ENCODE peak calls at places on chromosomes 2 and 18, in nine cellular contexts. One of them, this sample, is unnamed.

GRCh38 chr2:108363900-108364225 is 13.9 kb upstream of the SULT1C4 start:
- DNase-seq in skeletal muscle cell: no peak
- DNase-seq in EH: peak
- DNase-seq in B cell: no peak
- DNase-seq in HS-27A: no peak
- DNase-seq in sciatic nerve: no peak
- DNase-seq in islet precursor cell: no peak
- DNase-seq in effector CD8-positive, alpha-beta T cell: no peak
- DNase-seq in activated CD4-positive, alpha-beta T cell treated with anti-CD3 and anti-CD28 coated beads, Interleukin-2, amount 50 U/mL, for 48 hours: no peak
- DNase-seq in this sample: no peak

GRCh38 chr2:37189452-37190153 is 1.1 kb upstream of the SULT6B1 start:
- DNase-seq in HS-27A: no peak
- DNase-seq in islet precursor cell: peak
- DNase-seq in EH: peak
- DNase-seq in skeletal muscle cell: peak
- DNase-seq in effector CD8-positive, alpha-beta T cell: no peak
- DNase-seq in activated CD4-positive, alpha-beta T cell treated with anti-CD3 and anti-CD28 coated beads, Interleukin-2, amount 50 U/mL, for 48 hours: no peak
- DNase-seq in sciatic nerve: no peak
- DNase-seq in B cell: no peak
- DNase-seq in this sample: no peak

GRCh38 chr2:17877811-17878221 is 651 bp upstream of the KCNS3 start:
- DNase-seq in B cell: no peak
- DNase-seq in islet precursor cell: no peak
- DNase-seq in activated CD4-positive, alpha-beta T cell treated with anti-CD3 and anti-CD28 coated beads, Interleukin-2, amount 50 U/mL, for 48 hours: no peak
- DNase-seq in EH: peak
- DNase-seq in HS-27A: no peak
- DNase-seq in skeletal muscle cell: no peak
- DNase-seq in effector CD8-positive, alpha-beta T cell: no peak
- DNase-seq in sciatic nerve: no peak
- DNase-seq in this sample: no peak

GRCh38 chr18:25349131-25349925 is 2.6 kb downstream of the ZNF521 start:
- DNase-seq in EH: peak
- DNase-seq in HS-27A: no peak
- DNase-seq in skeletal muscle cell: peak
- DNase-seq in activated CD4-positive, alpha-beta T cell treated with anti-CD3 and anti-CD28 coated beads, Interleukin-2, amount 50 U/mL, for 48 hours: no peak
- DNase-seq in islet precursor cell: peak
- DNase-seq in sciatic nerve: peak
- DNase-seq in B cell: no peak
- DNase-seq in effector CD8-positive, alpha-beta T cell: no peak
- DNase-seq in this sample: peak

GRCh38 chr2:202034249-202035088 is 814 bp downstream of the FZD7 start:
- DNase-seq in skeletal muscle cell: no peak
- DNase-seq in HS-27A: no peak
- DNase-seq in effector CD8-positive, alpha-beta T cell: no peak
- DNase-seq in B cell: no peak
- DNase-seq in islet precursor cell: peak
- DNase-seq in sciatic nerve: peak
- DNase-seq in EH: peak
- DNase-seq in activated CD4-positive, alpha-beta T cell treated with anti-CD3 and anti-CD28 coated beads, Interleukin-2, amount 50 U/mL, for 48 hours: peak
- DNase-seq in this sample: peak

GRCh38 chr2:3727397-3728045 is 24.1 kb downstream of the DCDC2C start:
- DNase-seq in EH: no peak
- DNase-seq in B cell: no peak
- DNase-seq in sciatic nerve: no peak
- DNase-seq in activated CD4-positive, alpha-beta T cell treated with anti-CD3 and anti-CD28 coated beads, Interleukin-2, amount 50 U/mL, for 48 hours: no peak
- DNase-seq in HS-27A: no peak
- DNase-seq in effector CD8-positive, alpha-beta T cell: no peak
- DNase-seq in islet precursor cell: peak
- DNase-seq in skeletal muscle cell: no peak
- DNase-seq in this sample: no peak

GRCh38 chr2:149648282-149649030 is 60.9 kb upstream of the MMADHC start:
- DNase-seq in skeletal muscle cell: peak
- DNase-seq in islet precursor cell: peak
- DNase-seq in activated CD4-positive, alpha-beta T cell treated with anti-CD3 and anti-CD28 coated beads, Interleukin-2, amount 50 U/mL, for 48 hours: no peak
- DNase-seq in EH: peak
- DNase-seq in effector CD8-positive, alpha-beta T cell: no peak
- DNase-seq in sciatic nerve: no peak
- DNase-seq in B cell: no peak
- DNase-seq in HS-27A: peak
- DNase-seq in this sample: no peak

GRCh38 chr2:235373171-235373570 is 120.7 kb upstream of the AGAP1 start:
- DNase-seq in HS-27A: no peak
- DNase-seq in B cell: no peak
- DNase-seq in sciatic nerve: no peak
- DNase-seq in EH: peak
- DNase-seq in skeletal muscle cell: no peak
- DNase-seq in effector CD8-positive, alpha-beta T cell: no peak
- DNase-seq in activated CD4-positive, alpha-beta T cell treated with anti-CD3 and anti-CD28 coated beads, Interleukin-2, amount 50 U/mL, for 48 hours: no peak
- DNase-seq in islet precursor cell: no peak
- DNase-seq in this sample: no peak

GRCh38 chr2:47654790-47655562 is 128.0 kb upstream of the MSH6 start:
- DNase-seq in islet precursor cell: peak
- DNase-seq in B cell: peak
- DNase-seq in effector CD8-positive, alpha-beta T cell: no peak
- DNase-seq in activated CD4-positive, alpha-beta T cell treated with anti-CD3 and anti-CD28 coated beads, Interleukin-2, amount 50 U/mL, for 48 hours: no peak
- DNase-seq in EH: no peak
- DNase-seq in HS-27A: no peak
- DNase-seq in skeletal muscle cell: no peak
- DNase-seq in sciatic nerve: peak
- DNase-seq in this sample: no peak

GRCh38 chr2:10288606-10289005 is 14.1 kb upstream of the HPCAL1 start:
- DNase-seq in EH: no peak
- DNase-seq in effector CD8-positive, alpha-beta T cell: no peak
- DNase-seq in skeletal muscle cell: no peak
- DNase-seq in HS-27A: no peak
- DNase-seq in activated CD4-positive, alpha-beta T cell treated with anti-CD3 and anti-CD28 coated beads, Interleukin-2, amount 50 U/mL, for 48 hours: no peak
- DNase-seq in sciatic nerve: no peak
- DNase-seq in islet precursor cell: no peak
- DNase-seq in B cell: no peak
- DNase-seq in this sample: no peak

GRCh38 chr18:34659579-34660517 is 50.2 kb upstream of the DTNA start:
- DNase-seq in HS-27A: peak
- DNase-seq in EH: peak
- DNase-seq in skeletal muscle cell: peak
- DNase-seq in activated CD4-positive, alpha-beta T cell treated with anti-CD3 and anti-CD28 coated beads, Interleukin-2, amount 50 U/mL, for 48 hours: no peak
- DNase-seq in sciatic nerve: peak
- DNase-seq in islet precursor cell: peak
- DNase-seq in B cell: no peak
- DNase-seq in effector CD8-positive, alpha-beta T cell: no peak
- DNase-seq in this sample: peak

GRCh38 chr18:78911751-78912283 is 67.8 kb upstream of the SALL3 start:
- DNase-seq in activated CD4-positive, alpha-beta T cell treated with anti-CD3 and anti-CD28 coated beads, Interleukin-2, amount 50 U/mL, for 48 hours: no peak
- DNase-seq in HS-27A: no peak
- DNase-seq in islet precursor cell: peak
- DNase-seq in B cell: no peak
- DNase-seq in EH: no peak
- DNase-seq in sciatic nerve: no peak
- DNase-seq in effector CD8-positive, alpha-beta T cell: no peak
- DNase-seq in skeletal muscle cell: no peak
- DNase-seq in this sample: peak

GRCh38 chr2:240791821-240792657 is 28.0 kb downstream of the KIF1A start:
- DNase-seq in B cell: no peak
- DNase-seq in EH: no peak
- DNase-seq in effector CD8-positive, alpha-beta T cell: no peak
- DNase-seq in islet precursor cell: no peak
- DNase-seq in sciatic nerve: no peak
- DNase-seq in HS-27A: no peak
- DNase-seq in activated CD4-positive, alpha-beta T cell treated with anti-CD3 and anti-CD28 coated beads, Interleukin-2, amount 50 U/mL, for 48 hours: no peak
- DNase-seq in skeletal muscle cell: no peak
- DNase-seq in this sample: peak

GRCh38 chr18:79366177-79367094 is 29.3 kb upstream of the NFATC1 start:
- DNase-seq in skeletal muscle cell: peak
- DNase-seq in HS-27A: no peak
- DNase-seq in B cell: no peak
- DNase-seq in activated CD4-positive, alpha-beta T cell treated with anti-CD3 and anti-CD28 coated beads, Interleukin-2, amount 50 U/mL, for 48 hours: no peak
- DNase-seq in effector CD8-positive, alpha-beta T cell: no peak
- DNase-seq in islet precursor cell: peak
- DNase-seq in EH: peak
- DNase-seq in sciatic nerve: peak
- DNase-seq in this sample: no peak

GRCh38 chr2:113158884-113159553 is 14.8 kb upstream of the PSD4 start:
- DNase-seq in islet precursor cell: no peak
- DNase-seq in activated CD4-positive, alpha-beta T cell treated with anti-CD3 and anti-CD28 coated beads, Interleukin-2, amount 50 U/mL, for 48 hours: no peak
- DNase-seq in EH: peak
- DNase-seq in skeletal muscle cell: peak
- DNase-seq in sciatic nerve: no peak
- DNase-seq in B cell: no peak
- DNase-seq in HS-27A: no peak
- DNase-seq in effector CD8-positive, alpha-beta T cell: no peak
- DNase-seq in this sample: no peak

GRCh38 chr2:224650815-224651439 is 65.2 kb downstream of the CCDC195 start:
- DNase-seq in activated CD4-positive, alpha-beta T cell treated with anti-CD3 and anti-CD28 coated beads, Interleukin-2, amount 50 U/mL, for 48 hours: no peak
- DNase-seq in sciatic nerve: no peak
- DNase-seq in HS-27A: peak
- DNase-seq in EH: peak
- DNase-seq in islet precursor cell: no peak
- DNase-seq in skeletal muscle cell: peak
- DNase-seq in effector CD8-positive, alpha-beta T cell: no peak
- DNase-seq in B cell: peak
- DNase-seq in this sample: no peak

GRCh38 chr2:55891671-55892071 is 31.9 kb downstream of the EFEMP1 start:
- DNase-seq in B cell: no peak
- DNase-seq in islet precursor cell: no peak
- DNase-seq in sciatic nerve: no peak
- DNase-seq in activated CD4-positive, alpha-beta T cell treated with anti-CD3 and anti-CD28 coated beads, Interleukin-2, amount 50 U/mL, for 48 hours: no peak
- DNase-seq in skeletal muscle cell: no peak
- DNase-seq in effector CD8-positive, alpha-beta T cell: no peak
- DNase-seq in HS-27A: no peak
- DNase-seq in EH: peak
- DNase-seq in this sample: no peak

GRCh38 chr2:179580378-179581146 is 280.9 kb downstream of the ZNF385B start:
- DNase-seq in islet precursor cell: no peak
- DNase-seq in EH: no peak
- DNase-seq in sciatic nerve: no peak
- DNase-seq in B cell: no peak
- DNase-seq in effector CD8-positive, alpha-beta T cell: no peak
- DNase-seq in activated CD4-positive, alpha-beta T cell treated with anti-CD3 and anti-CD28 coated beads, Interleukin-2, amount 50 U/mL, for 48 hours: no peak
- DNase-seq in HS-27A: no peak
- DNase-seq in skeletal muscle cell: no peak
- DNase-seq in this sample: no peak

GRCh38 chr2:227890495-227891079 is 19.2 kb downstream of the DAW1 start:
- DNase-seq in skeletal muscle cell: no peak
- DNase-seq in activated CD4-positive, alpha-beta T cell treated with anti-CD3 and anti-CD28 coated beads, Interleukin-2, amount 50 U/mL, for 48 hours: no peak
- DNase-seq in HS-27A: no peak
- DNase-seq in effector CD8-positive, alpha-beta T cell: no peak
- DNase-seq in sciatic nerve: no peak
- DNase-seq in islet precursor cell: no peak
- DNase-seq in B cell: no peak
- DNase-seq in EH: peak
- DNase-seq in this sample: no peak

GRCh38 chr2:55364189-55365055 is 55.2 kb downstream of the CCDC88A start:
- DNase-seq in effector CD8-positive, alpha-beta T cell: no peak
- DNase-seq in skeletal muscle cell: peak
- DNase-seq in EH: peak
- DNase-seq in HS-27A: peak
- DNase-seq in sciatic nerve: no peak
- DNase-seq in islet precursor cell: no peak
- DNase-seq in B cell: no peak
- DNase-seq in activated CD4-positive, alpha-beta T cell treated with anti-CD3 and anti-CD28 coated beads, Interleukin-2, amount 50 U/mL, for 48 hours: no peak
- DNase-seq in this sample: no peak

GRCh38 chr2:149383340-149383739 is 53.0 kb downstream of the LYPD6 start:
- DNase-seq in skeletal muscle cell: peak
- DNase-seq in EH: peak
- DNase-seq in sciatic nerve: no peak
- DNase-seq in islet precursor cell: no peak
- DNase-seq in B cell: no peak
- DNase-seq in activated CD4-positive, alpha-beta T cell treated with anti-CD3 and anti-CD28 coated beads, Interleukin-2, amount 50 U/mL, for 48 hours: no peak
- DNase-seq in HS-27A: no peak
- DNase-seq in effector CD8-positive, alpha-beta T cell: no peak
- DNase-seq in this sample: no peak

GRCh38 chr2:169495310-169495928 is 14.1 kb upstream of the KLHL41 start:
- DNase-seq in sciatic nerve: no peak
- DNase-seq in islet precursor cell: no peak
- DNase-seq in activated CD4-positive, alpha-beta T cell treated with anti-CD3 and anti-CD28 coated beads, Interleukin-2, amount 50 U/mL, for 48 hours: no peak
- DNase-seq in HS-27A: no peak
- DNase-seq in effector CD8-positive, alpha-beta T cell: no peak
- DNase-seq in B cell: no peak
- DNase-seq in skeletal muscle cell: no peak
- DNase-seq in EH: no peak
- DNase-seq in this sample: no peak

GRCh38 chr2:65430515-65431416 is 1.6 kb downstream of the SPRED2 start:
- DNase-seq in effector CD8-positive, alpha-beta T cell: no peak
- DNase-seq in islet precursor cell: peak
- DNase-seq in sciatic nerve: peak
- DNase-seq in skeletal muscle cell: no peak
- DNase-seq in HS-27A: no peak
- DNase-seq in B cell: peak
- DNase-seq in EH: peak
- DNase-seq in activated CD4-positive, alpha-beta T cell treated with anti-CD3 and anti-CD28 coated beads, Interleukin-2, amount 50 U/mL, for 48 hours: peak
- DNase-seq in this sample: peak

GRCh38 chr18:74196220-74197119 is 48.1 kb downstream of the TIMM21 start:
- DNase-seq in EH: peak
- DNase-seq in effector CD8-positive, alpha-beta T cell: peak
- DNase-seq in HS-27A: no peak
- DNase-seq in B cell: peak
- DNase-seq in islet precursor cell: no peak
- DNase-seq in activated CD4-positive, alpha-beta T cell treated with anti-CD3 and anti-CD28 coated beads, Interleukin-2, amount 50 U/mL, for 48 hours: peak
- DNase-seq in sciatic nerve: no peak
- DNase-seq in skeletal muscle cell: peak
- DNase-seq in this sample: no peak

GRCh38 chr2:43019025-43019367 is 207.4 kb downstream of the ZFP36L2 start:
- DNase-seq in EH: no peak
- DNase-seq in skeletal muscle cell: no peak
- DNase-seq in effector CD8-positive, alpha-beta T cell: no peak
- DNase-seq in HS-27A: no peak
- DNase-seq in activated CD4-positive, alpha-beta T cell treated with anti-CD3 and anti-CD28 coated beads, Interleukin-2, amount 50 U/mL, for 48 hours: no peak
- DNase-seq in sciatic nerve: no peak
- DNase-seq in B cell: no peak
- DNase-seq in islet precursor cell: no peak
- DNase-seq in this sample: no peak

GRCh38 chr18:39341106-39341505 is 1775.5 kb upstream of the CELF4 start:
- DNase-seq in activated CD4-positive, alpha-beta T cell treated with anti-CD3 and anti-CD28 coated beads, Interleukin-2, amount 50 U/mL, for 48 hours: no peak
- DNase-seq in effector CD8-positive, alpha-beta T cell: no peak
- DNase-seq in B cell: no peak
- DNase-seq in HS-27A: no peak
- DNase-seq in sciatic nerve: no peak
- DNase-seq in EH: no peak
- DNase-seq in skeletal muscle cell: no peak
- DNase-seq in islet precursor cell: no peak
- DNase-seq in this sample: no peak

GRCh38 chr2:164620873-164621760 is at the start of gene GRB14:
- DNase-seq in skeletal muscle cell: no peak
- DNase-seq in activated CD4-positive, alpha-beta T cell treated with anti-CD3 and anti-CD28 coated beads, Interleukin-2, amount 50 U/mL, for 48 hours: no peak
- DNase-seq in sciatic nerve: no peak
- DNase-seq in effector CD8-positive, alpha-beta T cell: no peak
- DNase-seq in islet precursor cell: peak
- DNase-seq in EH: peak
- DNase-seq in HS-27A: no peak
- DNase-seq in B cell: no peak
- DNase-seq in this sample: peak

GRCh38 chr2:199985625-199986207 is 30.3 kb downstream of the MAIP1 start:
- DNase-seq in skeletal muscle cell: no peak
- DNase-seq in islet precursor cell: peak
- DNase-seq in B cell: no peak
- DNase-seq in HS-27A: peak
- DNase-seq in activated CD4-positive, alpha-beta T cell treated with anti-CD3 and anti-CD28 coated beads, Interleukin-2, amount 50 U/mL, for 48 hours: peak
- DNase-seq in sciatic nerve: peak
- DNase-seq in effector CD8-positive, alpha-beta T cell: no peak
- DNase-seq in EH: peak
- DNase-seq in this sample: peak